ENCODE peak calls at places on chromosomes 2 and 18, in seven cellular contexts. One of them, this sample, is unnamed.

GRCh38 chr18:42426496-42427015 is 471.5 kb downstream of the PIK3C3 start:
- DNase-seq in HEK293T: no peak
- DNase-seq in activated T-cell treated with anti-CD3 and anti-CD28 coated beads, Interleukin-2, amount 50 U/mL, for 1 hour: no peak
- DNase-seq in nucleus accumbens: no peak
- DNase-seq in stimulated activated CD8-positive, alpha-beta memory T cell treated with anti-CD3 and anti-CD28 coated beads, Interleukin-4, amount 100 ng/mL, for 1 hour: no peak
- DNase-seq in cardiac fibroblast: peak; percentile 8
- DNase-seq in NCI-H1105: no peak
- DNase-seq in this sample: no peak

GRCh38 chr2:177543007-177543760 is 150.6 kb downstream of the AGPS start:
- DNase-seq in HEK293T: no peak
- DNase-seq in nucleus accumbens: no peak
- DNase-seq in stimulated activated CD8-positive, alpha-beta memory T cell treated with anti-CD3 and anti-CD28 coated beads, Interleukin-4, amount 100 ng/mL, for 1 hour: no peak
- DNase-seq in cardiac fibroblast: peak; percentile 83
- DNase-seq in NCI-H1105: no peak
- DNase-seq in activated T-cell treated with anti-CD3 and anti-CD28 coated beads, Interleukin-2, amount 50 U/mL, for 1 hour: no peak
- DNase-seq in this sample: no peak

GRCh38 chr18:65942854-65943253 is 192.0 kb downstream of the CDH7 start:
- DNase-seq in stimulated activated CD8-positive, alpha-beta memory T cell treated with anti-CD3 and anti-CD28 coated beads, Interleukin-4, amount 100 ng/mL, for 1 hour: no peak
- DNase-seq in HEK293T: no peak
- DNase-seq in nucleus accumbens: no peak
- DNase-seq in NCI-H1105: no peak
- DNase-seq in activated T-cell treated with anti-CD3 and anti-CD28 coated beads, Interleukin-2, amount 50 U/mL, for 1 hour: no peak
- DNase-seq in cardiac fibroblast: no peak
- DNase-seq in this sample: no peak

GRCh38 chr2:9327873-9328352 is 95.4 kb downstream of the ITGB1BP1 start:
- DNase-seq in stimulated activated CD8-positive, alpha-beta memory T cell treated with anti-CD3 and anti-CD28 coated beads, Interleukin-4, amount 100 ng/mL, for 1 hour: no peak
- DNase-seq in activated T-cell treated with anti-CD3 and anti-CD28 coated beads, Interleukin-2, amount 50 U/mL, for 1 hour: no peak
- DNase-seq in nucleus accumbens: no peak
- DNase-seq in cardiac fibroblast: peak; percentile 46
- DNase-seq in HEK293T: no peak
- DNase-seq in NCI-H1105: no peak
- DNase-seq in this sample: no peak

GRCh38 chr18:32576296-32576916 is 105.7 kb upstream of the GAREM1 start:
- DNase-seq in NCI-H1105: no peak
- DNase-seq in stimulated activated CD8-positive, alpha-beta memory T cell treated with anti-CD3 and anti-CD28 coated beads, Interleukin-4, amount 100 ng/mL, for 1 hour: no peak
- DNase-seq in HEK293T: peak; percentile 78
- DNase-seq in activated T-cell treated with anti-CD3 and anti-CD28 coated beads, Interleukin-2, amount 50 U/mL, for 1 hour: no peak
- DNase-seq in cardiac fibroblast: peak; percentile 6
- DNase-seq in nucleus accumbens: no peak
- DNase-seq in this sample: no peak

GRCh38 chr2:10179422-10179821 is 56.9 kb downstream of the RRM2 start:
- DNase-seq in NCI-H1105: no peak
- DNase-seq in stimulated activated CD8-positive, alpha-beta memory T cell treated with anti-CD3 and anti-CD28 coated beads, Interleukin-4, amount 100 ng/mL, for 1 hour: no peak
- DNase-seq in nucleus accumbens: no peak
- DNase-seq in activated T-cell treated with anti-CD3 and anti-CD28 coated beads, Interleukin-2, amount 50 U/mL, for 1 hour: no peak
- DNase-seq in HEK293T: no peak
- DNase-seq in cardiac fibroblast: no peak
- DNase-seq in this sample: no peak

GRCh38 chr2:100907832-100908231 is 87.9 kb downstream of the NPAS2 start:
- DNase-seq in activated T-cell treated with anti-CD3 and anti-CD28 coated beads, Interleukin-2, amount 50 U/mL, for 1 hour: no peak
- DNase-seq in nucleus accumbens: no peak
- DNase-seq in cardiac fibroblast: no peak
- DNase-seq in stimulated activated CD8-positive, alpha-beta memory T cell treated with anti-CD3 and anti-CD28 coated beads, Interleukin-4, amount 100 ng/mL, for 1 hour: no peak
- DNase-seq in HEK293T: no peak
- DNase-seq in NCI-H1105: no peak
- DNase-seq in this sample: no peak

GRCh38 chr18:24930478-24930877 is 421.5 kb downstream of the ZNF521 start:
- DNase-seq in HEK293T: no peak
- DNase-seq in cardiac fibroblast: no peak
- DNase-seq in nucleus accumbens: no peak
- DNase-seq in NCI-H1105: no peak
- DNase-seq in activated T-cell treated with anti-CD3 and anti-CD28 coated beads, Interleukin-2, amount 50 U/mL, for 1 hour: no peak
- DNase-seq in stimulated activated CD8-positive, alpha-beta memory T cell treated with anti-CD3 and anti-CD28 coated beads, Interleukin-4, amount 100 ng/mL, for 1 hour: no peak
- DNase-seq in this sample: no peak

GRCh38 chr18:58152891-58153290 is 108.9 kb downstream of the NEDD4L start:
- DNase-seq in activated T-cell treated with anti-CD3 and anti-CD28 coated beads, Interleukin-2, amount 50 U/mL, for 1 hour: no peak
- DNase-seq in cardiac fibroblast: no peak
- DNase-seq in HEK293T: no peak
- DNase-seq in NCI-H1105: no peak
- DNase-seq in nucleus accumbens: no peak
- DNase-seq in stimulated activated CD8-positive, alpha-beta memory T cell treated with anti-CD3 and anti-CD28 coated beads, Interleukin-4, amount 100 ng/mL, for 1 hour: no peak
- DNase-seq in this sample: no peak

GRCh38 chr2:102366406-102367112 is 11.0 kb downstream of the IL18R1 start:
- DNase-seq in cardiac fibroblast: no peak
- DNase-seq in activated T-cell treated with anti-CD3 and anti-CD28 coated beads, Interleukin-2, amount 50 U/mL, for 1 hour: no peak
- DNase-seq in HEK293T: no peak
- DNase-seq in NCI-H1105: no peak
- DNase-seq in stimulated activated CD8-positive, alpha-beta memory T cell treated with anti-CD3 and anti-CD28 coated beads, Interleukin-4, amount 100 ng/mL, for 1 hour: no peak
- DNase-seq in nucleus accumbens: no peak
- DNase-seq in this sample: no peak

GRCh38 chr18:48264508-48264907 is 144.7 kb downstream of the ZBTB7C start:
- DNase-seq in HEK293T: no peak
- DNase-seq in cardiac fibroblast: peak; percentile 58
- DNase-seq in stimulated activated CD8-positive, alpha-beta memory T cell treated with anti-CD3 and anti-CD28 coated beads, Interleukin-4, amount 100 ng/mL, for 1 hour: no peak
- DNase-seq in NCI-H1105: no peak
- DNase-seq in activated T-cell treated with anti-CD3 and anti-CD28 coated beads, Interleukin-2, amount 50 U/mL, for 1 hour: no peak
- DNase-seq in nucleus accumbens: no peak
- DNase-seq in this sample: no peak